ENCODE peak calls at places on chromosomes 13 and 19, in seven cellular contexts. E is gastrocnemius medialis, S is lower leg skin, K is prostate gland, O is ovary, B is body of pancreas, F is stomach. Y is an unnamed sample.

GRCh38 chr13:105545811-105546210 is 989.7 kb downstream of the EFNB2 start:
- DNase-seq in E (no peak), S (no peak), K (no peak), O (no peak), B (no peak), F (no peak), Y (no peak)

GRCh38 chr19:52273301-52273700 is 3.9 kb downstream of the ZNF766 start:
- DNase-seq in E (no peak), S (no peak), K (no peak), O (no peak), B (no peak), F (no peak), Y (no peak)

GRCh38 chr19:35524181-35524838 is 3.8 kb downstream of the SBSN start:
- DNase-seq in E (no peak), S (no peak), K (no peak), O (no peak), B (no peak), F (no peak), Y (no peak)

GRCh38 chr19:2782357-2782935 is 627 bp downstream of the SGTA start:
- DNase-seq in E (no peak), S (no peak), K (no peak), O (no peak), B (peak), F (no peak), Y (no peak)

GRCh38 chr13:40694426-40694825 is 28.0 kb upstream of the FOXO1 start:
- DNase-seq in E (no peak), S (no peak), K (no peak), O (no peak), B (no peak), F (no peak), Y (no peak)

GRCh38 chr13:40993987-40994386 is 25.1 kb downstream of the ELF1 start:
- DNase-seq in E (no peak), S (no peak), K (peak), O (no peak), B (peak), F (peak), Y (no peak)

GRCh38 chr19:44850641-44851109 is 4.6 kb downstream of the NECTIN2 start:
- DNase-seq in E (no peak), S (no peak), K (no peak), O (no peak), B (no peak), F (peak), Y (no peak)

GRCh38 chr19:34225659-34226015 is 28.7 kb upstream of the GARRE1 start:
- DNase-seq in E (no peak), S (no peak), K (no peak), O (no peak), B (no peak), F (no peak), Y (no peak)

GRCh38 chr13:19596960-19597361 is 35.6 kb upstream of the TPTE2 start:
- DNase-seq in E (no peak), S (no peak), K (no peak), O (no peak), B (no peak), F (no peak), Y (no peak)

GRCh38 chr13:48542581-48543341 is 9.9 kb upstream of the RCBTB2 start:
- DNase-seq in E (peak), S (peak), K (peak), O (peak), B (peak), F (peak), Y (peak)

GRCh38 chr19:45595814-45596213 is 6.2 kb downstream of the GPR4 start:
- DNase-seq in E (peak), S (no peak), K (no peak), O (no peak), B (no peak), F (no peak), Y (no peak)

GRCh38 chr19:45340232-45340898 is at the start of gene KLC3:
- DNase-seq in E (no peak), S (no peak), K (peak), O (no peak), B (peak), F (peak), Y (peak)

GRCh38 chr19:34254552-34255432 is at the start of gene GARRE1:
- DNase-seq in E (peak), S (no peak), K (peak), O (peak), B (peak), F (peak), Y (no peak)

GRCh38 chr19:19039901-19040300 is 6.5 kb downstream of the ARMC6 start:
- DNase-seq in E (no peak), S (no peak), K (no peak), O (no peak), B (no peak), F (no peak), Y (no peak)

GRCh38 chr13:99041788-99042187 is 63.9 kb upstream of the DOCK9 start:
- DNase-seq in E (no peak), S (no peak), K (no peak), O (no peak), B (no peak), F (no peak), Y (no peak)

GRCh38 chr19:30111456-30111855 is 169.4 kb downstream of the URI1 start:
- DNase-seq in E (no peak), S (no peak), K (no peak), O (no peak), B (no peak), F (no peak), Y (no peak)
- TF ChIP-seq POLR2A in E (no peak), S (no peak), K (no peak), O (no peak), B (no peak), F (no peak), Y (no peak)

GRCh38 chr13:23466144-23467002 is 32.9 kb upstream of the SACS start:
- DNase-seq in E (peak), S (peak), K (peak), O (peak), B (peak), F (peak), Y (peak)
- TF ChIP-seq POLR2A in E (no peak), S (no peak), K (no peak), O (no peak), B (no peak), F (no peak), Y (no peak)

GRCh38 chr19:21328885-21329605 is at the start of gene ZNF708:
- DNase-seq in E (peak), S (peak), K (peak), O (peak), B (peak), F (peak), Y (peak)
- TF ChIP-seq POLR2A in E (peak), S (no peak), K (peak), O (peak), B (peak), F (no peak), Y (peak)

DNA sequence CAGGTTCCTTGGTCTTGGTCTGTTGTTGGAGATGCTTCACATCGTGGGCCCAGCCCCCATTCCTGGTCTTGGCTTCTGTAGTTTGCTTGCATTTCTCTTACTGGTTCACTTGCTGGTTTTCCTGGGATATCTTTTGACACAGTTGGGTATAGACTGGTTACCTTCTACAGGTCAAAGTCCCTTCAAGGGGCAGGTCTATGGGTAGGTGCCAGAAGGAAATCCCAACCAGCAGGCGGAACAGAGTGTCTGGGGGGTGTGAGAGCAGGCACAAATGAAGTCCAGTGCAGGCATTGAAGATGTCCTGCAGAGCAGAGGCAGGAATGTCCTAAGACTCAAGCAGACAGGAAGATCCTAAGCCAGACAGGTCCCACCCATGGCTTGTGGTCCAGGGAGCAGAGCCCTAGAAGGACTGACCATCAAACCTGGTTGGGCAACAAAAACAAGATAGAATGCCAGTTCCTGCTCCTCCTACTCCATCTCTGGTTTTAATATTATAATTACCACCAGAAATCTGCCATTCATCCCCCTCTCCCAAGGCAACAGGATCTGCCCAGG is 17.7 kb upstream of the WASF3 start:
- DNase-seq in E (no peak), S (peak), K (no peak), O (no peak), B (no peak), F (no peak), Y (no peak)
- TF ChIP-seq POLR2A in E (no peak), S (no peak), K (no peak), O (no peak), B (no peak), F (no peak), Y (no peak)

DNA sequence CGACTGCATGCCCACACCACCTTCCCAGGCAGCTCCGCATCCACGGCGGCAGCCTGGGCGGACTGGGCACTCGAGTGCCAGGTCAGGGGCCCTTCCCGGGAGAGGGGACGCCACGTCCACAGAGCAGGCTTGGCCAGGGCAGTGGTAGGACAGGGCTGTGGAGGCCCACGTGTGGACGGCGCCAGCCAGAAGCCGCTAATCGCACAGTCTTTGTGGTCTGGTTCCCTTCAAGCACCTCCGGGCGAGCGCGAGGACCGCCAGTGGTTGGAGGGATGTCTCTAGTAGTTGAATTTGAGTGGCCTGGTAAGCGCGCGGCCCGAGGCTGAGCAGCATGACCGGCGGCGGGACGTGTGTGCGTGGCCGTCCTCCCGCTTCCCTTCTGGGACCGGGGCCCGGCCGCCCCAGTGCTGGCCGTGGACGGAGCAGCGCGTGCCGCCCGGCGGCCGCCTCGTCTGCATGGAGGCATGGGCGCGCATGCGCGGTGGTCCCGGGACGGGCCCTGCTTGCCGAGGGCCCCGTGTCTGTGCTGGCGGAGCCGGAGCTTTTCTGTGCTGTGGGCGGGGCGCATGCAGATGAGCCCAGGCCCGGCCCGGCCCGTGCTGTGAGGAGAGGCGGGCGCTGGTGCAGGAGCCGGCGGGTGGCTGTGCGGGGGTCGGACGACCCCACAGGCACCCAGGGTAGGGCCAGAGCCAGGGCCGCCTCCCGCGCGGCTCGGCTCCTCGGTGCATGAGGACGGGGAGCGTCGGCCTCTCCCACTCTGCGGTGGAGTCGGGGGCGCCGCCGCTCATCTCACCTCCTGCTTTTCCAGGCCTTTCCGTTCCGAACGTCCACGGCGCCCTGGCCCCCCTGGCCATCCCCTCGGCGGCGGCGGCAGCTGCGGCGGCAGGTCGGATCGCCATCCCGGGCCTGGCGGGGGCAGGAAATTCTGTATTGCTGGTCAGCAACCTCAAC is 8.6 kb downstream of the PTBP1 start:
- DNase-seq in E (no peak), S (no peak), K (no peak), O (peak), B (no peak), F (no peak), Y (peak)
- TF ChIP-seq POLR2A in E (no peak), S (no peak), K (no peak), O (no peak), B (no peak), F (no peak), Y (no peak)

GRCh38 chr13:31161583-31162150 is at the start of gene HSPH1:
- DNase-seq in E (peak), S (peak), K (peak), O (peak), B (peak), F (peak), Y (peak)
- TF ChIP-seq POLR2A in E (peak), S (no peak), K (peak), O (peak), B (peak), F (peak), Y (peak)

DNA sequence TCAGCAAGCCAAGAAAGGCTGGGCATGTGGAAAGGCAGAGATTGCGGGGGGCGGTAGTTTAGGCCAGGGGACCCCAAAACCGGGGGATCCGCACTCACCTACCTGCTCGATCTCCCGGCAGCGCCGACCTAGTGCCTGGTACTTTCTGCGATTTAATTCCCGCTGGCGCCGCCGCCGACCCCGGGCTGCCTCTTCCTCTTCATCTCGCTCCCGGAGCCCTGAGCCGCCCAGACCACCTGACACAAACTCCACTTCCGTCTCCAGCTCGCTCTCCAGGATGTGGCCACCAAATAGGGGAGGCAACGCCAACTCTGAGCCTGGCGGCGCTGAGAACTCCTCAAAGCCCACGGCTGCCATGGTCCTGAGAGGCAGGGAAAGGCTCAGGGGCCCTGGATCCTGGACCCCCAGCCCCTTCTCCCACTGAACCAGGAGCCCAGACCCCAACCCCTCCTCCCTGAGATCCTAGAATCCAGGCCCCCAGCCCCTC is 1.1 kb downstream of the TFPT start:
- DNase-seq in E (no peak), S (no peak), K (peak), O (no peak), B (peak), F (peak), Y (peak)
- TF ChIP-seq POLR2A in E (no peak), S (no peak), K (peak), O (no peak), B (no peak), F (no peak), Y (no peak)

GRCh38 chr19:8412783-8413592 is at the start of gene MARCHF2:
- DNase-seq in E (peak), S (peak), K (peak), O (peak), B (peak), F (peak), Y (peak)
- TF ChIP-seq POLR2A in E (peak), S (no peak), K (no peak), O (peak), B (no peak), F (no peak), Y (peak)